ENCODE peak calls at places on chromosomes 1 and 21, in seven cellular contexts. N is SHP77, I is NB4, X is hippocampal formation, Q is caudate nucleus, F is PC-3, S is cerebellar nuclear complex. B is an unnamed sample.

GRCh38 chr1:30523055-30524020 is 200.0 kb downstream of the MATN1 start:
- DNase-seq in F (peak), N (no peak), I (no peak), X (no peak), S (no peak), Q (no peak), B (no peak)

GRCh38 chr1:7856345-7856744 is 3.5 kb upstream of the UTS2 start:
- DNase-seq in N (no peak), S (no peak), X (no peak), I (peak), Q (no peak), F (no peak), B (no peak)

GRCh38 chr1:157117527-157118057 is 18.0 kb upstream of the ETV3L start:
- DNase-seq in N (no peak), F (no peak), I (peak), S (no peak), X (no peak), Q (no peak), B (no peak)

GRCh38 chr1:41925712-41926111 is 7.0 kb upstream of the HIVEP3 start:
- DNase-seq in Q (no peak), X (no peak), I (peak), S (no peak), F (peak), N (no peak), B (no peak)

GRCh38 chr21:14889080-14889805 is 175.6 kb downstream of the NRIP1 start:
- DNase-seq in N (no peak), Q (no peak), I (no peak), X (no peak), S (no peak), F (peak), B (no peak)

GRCh38 chr1:81008298-81008697 is 792.4 kb upstream of the ADGRL2 start:
- DNase-seq in F (no peak), Q (no peak), I (no peak), S (no peak), X (no peak), N (no peak), B (no peak)

GRCh38 chr21:28436286-28436932 is 556.3 kb downstream of the LTN1 start:
- DNase-seq in X (no peak), N (no peak), Q (no peak), I (no peak), S (no peak), F (peak), B (no peak)

GRCh38 chr21:16302851-16303282 is 573.1 kb downstream of the USP25 start:
- DNase-seq in I (no peak), S (no peak), X (peak), F (no peak), N (no peak), Q (peak), B (no peak)

GRCh38 chr1:155170101-155170785 is 2.9 kb downstream of the KRTCAP2 start:
- DNase-seq in S (no peak), I (no peak), X (no peak), Q (no peak), F (no peak), N (no peak), B (no peak)

GRCh38 chr1:171794085-171794484 is 12.6 kb downstream of the METTL13 start:
- DNase-seq in I (peak), F (peak), S (no peak), X (no peak), Q (no peak), N (no peak), B (no peak)

GRCh38 chr1:209823143-209824041 is 4.4 kb upstream of the UTP25 start:
- DNase-seq in Q (no peak), X (peak), I (peak), N (peak), F (peak), S (no peak), B (peak)

GRCh38 chr1:172450524-172450885 is 6.6 kb upstream of the PIGC start:
- DNase-seq in N (peak), Q (no peak), F (peak), X (no peak), I (no peak), S (no peak), B (no peak)

GRCh38 chr1:17192394-17193221 is 12.3 kb upstream of the PADI1 start:
- DNase-seq in F (no peak), I (peak), Q (no peak), N (no peak), X (no peak), S (no peak), B (no peak)

GRCh38 chr1:68178821-68179490 is 53.4 kb downstream of the WLS start:
- DNase-seq in Q (no peak), N (no peak), I (no peak), X (no peak), F (peak), S (no peak), B (no peak)

GRCh38 chr1:55484173-55484572 is 269.0 kb upstream of the USP24 start:
- DNase-seq in X (no peak), S (no peak), I (no peak), N (no peak), F (peak), Q (no peak), B (no peak)

GRCh38 chr1:227778401-227778947 is 37.0 kb upstream of the PRSS38 start:
- DNase-seq in X (no peak), S (no peak), Q (no peak), F (no peak), N (no peak), I (no peak), B (no peak)

GRCh38 chr1:230163205-230163604 is 96.2 kb downstream of the GALNT2 start:
- DNase-seq in F (peak), I (no peak), X (no peak), Q (no peak), N (no peak), S (no peak), B (no peak)

GRCh38 chr1:156767879-156768608 is 709 bp downstream of the PRCC start:
- DNase-seq in I (peak), S (no peak), X (no peak), F (no peak), Q (no peak), N (no peak), B (peak)

GRCh38 chr1:247373721-247374141 is 42.1 kb upstream of the ZNF496 start:
- DNase-seq in F (no peak), S (no peak), I (peak), N (no peak), Q (no peak), X (no peak), B (no peak)

GRCh38 chr1:17235135-17235880 is 13.6 kb upstream of the PADI3 start:
- DNase-seq in Q (no peak), S (no peak), F (no peak), I (no peak), X (no peak), N (no peak), B (no peak)